ENCODE peak calls at places on chromosomes 7 and 10, in ten cellular contexts. V is tibial artery; Y is astrocyte; I is body of pancreas; X is lower lobe of right lung; K is CD8-positive, alpha-beta T cell; S is cardiac muscle cell; W is pancreas; E is hepatocyte; J is HepG2. D is an unnamed sample. For H3K4me1, the result is how much of the 10 kb centered on the place peaks cover.

GRCh38 chr7:67462781-67463191 is 466.2 kb downstream of the TYW1 start:
- DNase-seq in V (no peak), Y (peak), I (no peak), X (peak), K (no peak), S (peak), W (no peak), E (peak), J (no peak), D (peak)

GRCh38 chr7:35519971-35520809 is 174.7 kb downstream of the HERPUD2 start:
- DNase-seq in V (no peak), Y (peak), I (peak), X (peak), K (peak), S (peak), W (peak), E (peak), J (peak), D (peak)

GRCh38 chr7:92133133-92133736 is 1.0 kb downstream of the CYP51A1 start:
- DNase-seq in V (no peak), Y (peak), I (no peak), X (no peak), K (no peak), S (peak), W (peak), E (no peak), J (no peak), D (no peak)

GRCh38 chr7:81181066-81181465 is 262.2 kb upstream of the SEMA3C start:
- DNase-seq in V (no peak), Y (no peak), I (no peak), X (no peak), K (no peak), S (no peak), W (no peak), E (no peak), J (no peak), D (no peak)

GRCh38 chr7:66142996-66143395 is 28.3 kb downstream of the CRCP start:
- DNase-seq in V (no peak), Y (no peak), I (no peak), X (no peak), K (no peak), S (no peak), W (no peak), E (no peak), J (peak), D (no peak)

GRCh38 chr7:139121-139520 is 53.2 kb upstream of the FAM20C start:
- DNase-seq in V (peak), Y (no peak), I (no peak), X (no peak), K (no peak), S (no peak), W (no peak), E (no peak), J (no peak), D (no peak)

GRCh38 chr7:27173412-27174076 is 576 bp downstream of the HOXA10 start:
- DNase-seq in V (peak), Y (no peak), I (peak), X (peak), K (no peak), S (no peak), W (peak), E (no peak), J (no peak), D (no peak)

GRCh38 chr7:137920637-137921473 is 74.1 kb upstream of the DGKI start:
- DNase-seq in V (no peak), Y (no peak), I (no peak), X (no peak), K (no peak), S (peak), W (no peak), E (no peak), J (no peak), D (no peak)

GRCh38 chr7:109437957-109438356 is 868.3 kb downstream of the DNAJB9 start:
- DNase-seq in V (no peak), Y (no peak), I (no peak), X (no peak), K (no peak), S (no peak), W (no peak), E (no peak), J (no peak), D (no peak)

GRCh38 chr7:44322631-44323363 is 2.6 kb downstream of the CAMK2B start:
- DNase-seq in V (no peak), Y (no peak), I (no peak), X (no peak), K (no peak), S (no peak), W (no peak), E (no peak), J (no peak), D (no peak)

GRCh38 chr7:69608878-69609277 is 10.6 kb downstream of the AUTS2 start:
- DNase-seq in V (no peak), Y (no peak), I (no peak), X (no peak), K (no peak), S (no peak), W (no peak), E (no peak), J (no peak), D (no peak)

GRCh38 chr7:42915356-42915755 is 3.5 kb upstream of the C7orf25 start:
- DNase-seq in V (no peak), Y (peak), I (no peak), X (no peak), K (no peak), S (peak), W (no peak), E (no peak), J (no peak), D (no peak)

GRCh38 chr10:132446195-132446581 is 49.2 kb downstream of the PWWP2B start:
- DNase-seq in V (no peak), Y (no peak), I (no peak), X (no peak), K (no peak), S (no peak), W (peak), E (no peak), J (no peak), D (no peak)

GRCh38 chr7:28862876-28863275 is 95.3 kb downstream of the TRIL start:
- DNase-seq in V (no peak), Y (peak), I (no peak), X (no peak), K (no peak), S (peak), W (no peak), E (no peak), J (no peak), D (no peak)

GRCh38 chr10:102235991-102236390 is 5.3 kb downstream of the PITX3 start:
- DNase-seq in V (no peak), Y (no peak), I (no peak), X (no peak), K (no peak), S (peak), W (no peak), E (no peak), J (no peak), D (no peak)

GRCh38 chr10:29827512-29827911 is 192.7 kb upstream of the SVIL start:
- DNase-seq in V (no peak), Y (no peak), I (no peak), X (no peak), K (no peak), S (no peak), W (no peak), E (no peak), J (no peak), D (no peak)

GRCh38 chr10:56895306-56895705 is 534.2 kb upstream of the ZWINT start:
- DNase-seq in V (no peak), Y (no peak), I (no peak), X (no peak), K (no peak), S (no peak), W (no peak), E (no peak), J (no peak), D (no peak)

GRCh38 chr7:99615989-99616358 is 772 bp upstream of the ZSCAN25 start:
- DNase-seq in V (peak), Y (no peak), I (no peak), X (no peak), K (no peak), S (no peak), W (no peak), E (no peak), J (no peak), D (no peak)

GRCh38 chr7:106365252-106366005 is 80.6 kb upstream of the NAMPT start:
- DNase-seq in V (no peak), Y (no peak), I (no peak), X (peak), K (no peak), S (peak), W (no peak), E (peak), J (no peak), D (no peak)

GRCh38 chr7:50229964-50230363 is 74.6 kb upstream of the IKZF1 start:
- DNase-seq in V (no peak), Y (no peak), I (no peak), X (no peak), K (no peak), S (peak), W (no peak), E (no peak), J (no peak), D (no peak)

GRCh38 chr7:108001759-108002725 is 919 bp downstream of the LAMB1 start:
- DNase-seq in V (no peak), Y (no peak), I (no peak), X (no peak), K (no peak), S (no peak), W (peak), E (peak), J (no peak), D (no peak)

GRCh38 chr7:1842321-1843221 is 172.5 kb downstream of the ELFN1 start:
- DNase-seq in V (peak), Y (no peak), I (no peak), X (peak), K (no peak), S (no peak), W (peak), E (peak), J (peak), D (no peak)

GRCh38 chr7:140402178-140402835 is 1.6 kb upstream of the RAB19 start:
- DNase-seq in V (no peak), Y (peak), I (no peak), X (no peak), K (no peak), S (peak), W (no peak), E (no peak), J (no peak), D (no peak)

GRCh38 chr7:111370002-111370401 is 192.3 kb downstream of the IMMP2L start:
- DNase-seq in V (no peak), Y (no peak), I (no peak), X (no peak), K (no peak), S (no peak), W (no peak), E (no peak), J (no peak), D (no peak)

GRCh38 chr7:116097365-116098009 is 66.9 kb upstream of the TFEC start:
- DNase-seq in V (no peak), Y (peak), I (no peak), X (no peak), K (no peak), S (peak), W (no peak), E (no peak), J (peak), D (no peak)

GRCh38 chr7:40283391-40283790 is 148.6 kb downstream of the SUGCT start:
- DNase-seq in V (no peak), Y (peak), I (no peak), X (no peak), K (no peak), S (peak), W (no peak), E (no peak), J (no peak), D (no peak)

GRCh38 chr7:131219277-131220041 is 108.2 kb upstream of the MKLN1 start:
- DNase-seq in V (peak), Y (no peak), I (peak), X (peak), K (no peak), S (peak), W (no peak), E (no peak), J (peak), D (peak)

GRCh38 chr7:378551-379455 is 88.8 kb downstream of the FOXL3 start:
- DNase-seq in V (peak), Y (no peak), I (peak), X (peak), K (no peak), S (no peak), W (peak), E (no peak), J (no peak), D (peak)

GRCh38 chr10:25294032-25294926 is 119.5 kb downstream of the GPR158 start:
- DNase-seq in V (no peak), Y (peak), I (no peak), X (no peak), K (no peak), S (peak), W (no peak), E (peak), J (peak), D (no peak)

GRCh38 chr7:25619963-25620799 is 391.9 kb upstream of the NPVF start:
- DNase-seq in V (peak), Y (no peak), I (no peak), X (no peak), K (no peak), S (peak), W (no peak), E (peak), J (no peak), D (peak)

GRCh38 chr7:47839381-47839780 is 108.9 kb downstream of the PKD1L1 start:
- DNase-seq in V (no peak), Y (no peak), I (no peak), X (no peak), K (no peak), S (no peak), W (no peak), E (no peak), J (no peak), D (no peak)

GRCh38 chr10:76209135-76209534 is 777.7 kb downstream of the LRMDA start:
- DNase-seq in V (no peak), Y (no peak), I (no peak), X (no peak), K (no peak), S (no peak), W (no peak), E (no peak), J (no peak), D (no peak)

GRCh38 chr7:132996581-132997242 is 85.2 kb downstream of the CHCHD3 start:
- DNase-seq in V (no peak), Y (peak), I (no peak), X (no peak), K (no peak), S (peak), W (no peak), E (no peak), J (no peak), D (no peak)

GRCh38 chr10:132226586-132227405 is 40.0 kb downstream of the DPYSL4 start:
- DNase-seq in V (no peak), Y (no peak), I (no peak), X (no peak), K (no peak), S (no peak), W (peak), E (no peak), J (no peak), D (no peak)

GRCh38 chr7:129689995-129690581 is 78.6 kb downstream of the NRF1 start:
- DNase-seq in V (no peak), Y (no peak), I (no peak), X (peak), K (no peak), S (no peak), W (no peak), E (no peak), J (no peak), D (no peak)

DNA sequence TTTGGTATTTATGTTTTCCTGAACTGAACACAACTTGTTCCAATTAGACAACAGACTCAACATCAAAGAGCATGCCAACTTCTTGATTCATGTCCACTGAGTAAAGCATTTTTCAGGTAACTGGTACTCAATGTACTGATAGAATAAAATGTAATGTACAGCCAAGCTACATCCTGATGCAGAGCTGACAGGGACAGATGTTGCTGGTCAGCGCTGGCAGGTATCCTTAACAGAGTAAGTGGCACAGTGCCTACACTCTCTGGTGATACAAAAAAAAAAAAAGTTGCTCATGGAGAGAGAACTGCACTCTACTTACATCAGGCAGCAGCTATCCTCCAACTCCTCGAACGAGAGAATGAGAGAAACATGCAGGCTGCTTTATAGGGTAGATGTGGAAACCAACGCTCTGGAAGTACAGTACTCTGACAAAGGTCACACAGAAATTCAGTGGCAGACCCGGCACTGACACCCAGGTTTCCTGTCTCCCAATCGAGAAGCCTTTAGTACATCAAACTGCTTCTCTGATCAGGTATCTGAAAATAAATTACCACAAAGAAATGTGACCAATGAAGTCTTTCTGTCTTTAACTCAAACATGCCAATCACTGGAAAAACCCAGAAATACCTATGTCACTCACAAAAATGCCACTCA is 4.6 kb downstream of the ITGB1 start:
- DNase-seq in V (no peak), Y (no peak), I (no peak), X (no peak), K (no peak), S (peak), W (no peak), E (no peak), J (no peak), D (no peak)
- H3K4me1 ChIP-seq in V (under half), Y (under half), I (half or more), X (half or more), K (under half), S (half or more), W (under half), E (under half), J (half or more), D (under half)

GRCh38 chr7:41643616-41644015 is 59.3 kb downstream of the INHBA start:
- DNase-seq in V (no peak), Y (no peak), I (no peak), X (no peak), K (no peak), S (no peak), W (no peak), E (no peak), J (no peak), D (no peak)
- TF ChIP-seq CTCF in V (no peak), Y (no peak), I (no peak), X (no peak), K (no peak), S (no peak), W (no peak), E (no peak), J (no peak), D (no peak)

DNA sequence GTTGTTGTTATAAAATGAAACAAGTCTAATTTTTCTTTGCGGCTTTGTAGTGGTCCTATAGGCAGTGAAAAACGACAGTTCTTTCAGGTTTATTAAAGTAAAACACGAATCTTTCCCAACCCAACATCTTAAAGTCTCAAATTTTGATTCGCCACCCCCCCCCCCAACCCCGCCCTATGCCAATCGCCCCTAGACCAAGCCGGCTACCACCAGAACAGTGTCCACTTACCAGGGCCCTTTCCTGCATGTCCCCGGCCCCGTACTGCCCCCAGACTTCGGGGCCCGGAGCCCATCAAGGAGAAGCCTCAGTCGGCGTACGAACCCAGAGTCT is 335 bp upstream of the CHCHD1 start:
- DNase-seq in V (no peak), Y (no peak), I (no peak), X (no peak), K (no peak), S (no peak), W (no peak), E (no peak), J (no peak), D (no peak)
- H3K4me1 ChIP-seq in V (under half), Y (under half), I (under half), X (under half), K (under half), S (under half), W (under half), E (under half), J (under half), D (under half)

DNA sequence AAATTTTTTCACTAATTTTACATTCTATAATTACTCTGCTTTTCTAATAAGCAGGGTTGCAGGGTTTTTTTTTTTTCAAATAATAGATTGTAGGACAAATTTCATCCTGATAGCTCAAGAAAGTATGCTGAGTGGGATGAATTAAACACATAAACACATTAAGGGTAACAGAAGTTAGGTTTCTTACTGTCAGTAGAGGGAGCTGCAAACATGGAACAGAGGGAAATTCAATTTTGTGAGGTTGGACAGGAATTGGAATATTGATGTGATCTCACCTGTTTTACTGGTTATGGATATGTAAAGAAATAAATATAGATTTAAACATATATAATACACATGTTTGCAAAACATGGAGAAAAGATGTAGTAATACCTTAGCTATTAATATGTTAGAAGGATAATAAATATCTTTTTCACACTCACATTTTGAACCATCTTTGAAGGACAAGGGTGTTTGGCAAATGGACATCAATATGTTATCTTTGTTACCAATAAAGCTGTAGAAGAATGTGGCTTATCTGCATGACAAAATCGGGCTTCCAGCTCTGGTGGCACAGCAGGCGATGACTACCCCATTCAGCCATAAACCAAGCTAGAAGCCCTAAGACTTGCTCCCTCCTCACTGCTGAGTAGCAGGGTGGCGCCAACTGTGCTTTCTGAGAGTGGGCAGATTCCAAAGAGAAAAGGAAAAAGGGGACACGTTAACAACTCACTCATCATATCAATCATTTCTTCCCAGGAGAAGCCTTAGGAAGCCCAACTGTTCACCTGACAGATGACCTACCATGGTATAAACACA is 1257.4 kb downstream of the GATA3 start:
- DNase-seq in V (no peak), Y (no peak), I (no peak), X (no peak), K (no peak), S (no peak), W (no peak), E (no peak), J (no peak), D (no peak)
- TF ChIP-seq CTCF in V (no peak), Y (peak), I (no peak), X (peak), K (no peak), S (peak), W (no peak), E (peak), J (no peak), D (no peak)

D was measured in testis.